ENCODE peak calls at places on chromosome 5, in ten cellular contexts. Z is mucosa of descending colon, E is M059J, W is AG20443, N is NT2/D1, L is cardiac fibroblast, B is AG09309, S is activated T-cell treated with anti-CD3 and anti-CD28 coated beads for 1 hour, V is GM12865, M is smooth muscle cell of the brain vasculature. K is an unnamed sample.

GRCh38 chr5:65895891-65896290 is 30.5 kb upstream of the ERBIN start:
- DNase-seq in Z (no peak), E (no peak), W (no peak), N (no peak), L (no peak), B (no peak), S (no peak), V (peak), M (no peak), K (no peak)

GRCh38 chr5:111134080-111134479 is 41.9 kb downstream of the WDR36 start:
- DNase-seq in Z (no peak), E (no peak), W (peak), N (no peak), L (peak), B (peak), S (no peak), V (no peak), M (no peak), K (peak)

GRCh38 chr5:52728686-52729085 is 59.0 kb upstream of the ITGA1 start:
- DNase-seq in Z (no peak), E (no peak), W (no peak), N (no peak), L (no peak), B (no peak), S (no peak), V (no peak), M (no peak), K (no peak)

GRCh38 chr5:71014186-71014585 is 11.0 kb downstream of the NAIP start:
- DNase-seq in Z (no peak), E (no peak), W (no peak), N (no peak), L (no peak), B (no peak), S (no peak), V (no peak), M (no peak), K (no peak)

GRCh38 chr5:55062039-55062779 is 38.2 kb downstream of the GZMK start:
- DNase-seq in Z (peak), E (no peak), W (no peak), N (no peak), L (no peak), B (no peak), S (peak), V (peak), M (no peak), K (no peak)

GRCh38 chr5:143562935-143563334 is 159.4 kb upstream of the NR3C1 start:
- DNase-seq in Z (no peak), E (no peak), W (peak), N (no peak), L (peak), B (no peak), S (no peak), V (no peak), M (peak), K (no peak)

GRCh38 chr5:80204808-80205614 is 50.8 kb downstream of the SERINC5 start:
- DNase-seq in Z (no peak), E (no peak), W (no peak), N (no peak), L (peak), B (no peak), S (no peak), V (no peak), M (no peak), K (no peak)

GRCh38 chr5:29351170-29351569 is 1842.3 kb upstream of the CDH6 start:
- DNase-seq in Z (no peak), E (no peak), W (no peak), N (no peak), L (no peak), B (no peak), S (no peak), V (no peak), M (no peak), K (no peak)

GRCh38 chr5:150540615-150541396 is 32.9 kb downstream of the NDST1 start:
- DNase-seq in Z (no peak), E (peak), W (peak), N (no peak), L (peak), B (peak), S (no peak), V (no peak), M (peak), K (peak)

GRCh38 chr5:75756991-75757390 is 39.8 kb upstream of the POC5 start:
- DNase-seq in Z (no peak), E (peak), W (no peak), N (no peak), L (no peak), B (no peak), S (no peak), V (no peak), M (no peak), K (no peak)

GRCh38 chr5:174073088-174073487 is 27.6 kb downstream of the NSG2 start:
- DNase-seq in Z (no peak), E (no peak), W (no peak), N (no peak), L (no peak), B (no peak), S (no peak), V (no peak), M (no peak), K (no peak)

GRCh38 chr5:9604416-9604815 is 25.7 kb downstream of the TAS2R1 start:
- DNase-seq in Z (no peak), E (peak), W (peak), N (no peak), L (no peak), B (no peak), S (no peak), V (no peak), M (no peak), K (no peak)

GRCh38 chr5:150158170-150158949 is 2.7 kb upstream of the PDGFRB start:
- DNase-seq in Z (no peak), E (no peak), W (peak), N (no peak), L (peak), B (no peak), S (no peak), V (no peak), M (no peak), K (no peak)